ENCODE peak calls at places on chromosomes 16 and 17, in four cellular contexts. X is CD4-positive, CD25-positive, alpha-beta regulatory T cell; Q is NT2/D1; O is bronchial epithelial cell. C is an unnamed sample.
A peak's percentile ranks its signal among the peaks of the same experiment; 100 is the strongest.

GRCh38 chr17:38868095-38868967 is 1.5 kb upstream of the LASP1 start:
- DNase-seq in X (no peak), Q (no peak), O (peak; percentile 46), C (no peak)

GRCh38 chr16:87653234-87653633 is 50.9 kb downstream of the JPH3 start:
- DNase-seq in X (no peak), Q (no peak), O (peak; percentile 1), C (no peak)

GRCh38 chr16:30567991-30568638 is 3.4 kb downstream of the ZNF688 start:
- DNase-seq in X (peak; percentile 26), Q (no peak), O (peak; percentile 97), C (peak; percentile 84)

GRCh38 chr16:89408315-89408714 is 82.0 kb downstream of the ANKRD11 start:
- DNase-seq in X (no peak), Q (no peak), O (no peak), C (no peak)

GRCh38 chr17:44438634-44439033 is 49.2 kb upstream of the ITGA2B start:
- DNase-seq in X (no peak), Q (no peak), O (no peak), C (no peak)

GRCh38 chr16:87309912-87310485 is 7.2 kb downstream of the C16orf95 start:
- DNase-seq in X (no peak), Q (no peak), O (no peak), C (no peak)

GRCh38 chr16:59021751-59022150 is 287.6 kb upstream of the GOT2 start:
- DNase-seq in X (no peak), Q (no peak), O (no peak), C (no peak)

GRCh38 chr16:3120435-3120834 is 8.0 kb downstream of the ZNF205 start:
- DNase-seq in X (no peak), Q (no peak), O (no peak), C (no peak)

GRCh38 chr17:78351449-78352006 is 8.3 kb downstream of the SOCS3 start:
- DNase-seq in X (no peak), Q (no peak), O (peak; percentile 99), C (no peak)

GRCh38 chr17:7263071-7263800 is 958 bp upstream of the CLDN7 start:
- DNase-seq in X (no peak), Q (no peak), O (peak; percentile 32), C (no peak)

GRCh38 chr16:73956592-73957495 is 339.8 kb upstream of the PSMD7 start:
- DNase-seq in X (no peak), Q (peak; percentile 46), O (peak; percentile 43), C (no peak)

GRCh38 chr17:45384047-45384799 is 48.4 kb downstream of the ARHGAP27 start:
- DNase-seq in X (no peak), Q (no peak), O (no peak), C (no peak)

GRCh38 chr16:62280556-62280955 is 244.3 kb upstream of the CDH8 start:
- DNase-seq in X (no peak), Q (no peak), O (no peak), C (no peak)

GRCh38 chr17:52233632-52234031 is 75.1 kb upstream of the CA10 start:
- DNase-seq in X (no peak), Q (no peak), O (no peak), C (no peak)

GRCh38 chr16:81599034-81599744 is 154.6 kb downstream of the CMIP start:
- DNase-seq in X (no peak), Q (no peak), O (peak; percentile 67), C (no peak)

GRCh38 chr16:57709663-57710062 is 15.1 kb downstream of the DRC7 start:
- DNase-seq in X (no peak), Q (no peak), O (no peak), C (no peak)

GRCh38 chr16:81376880-81377279 is 62.1 kb downstream of the GAN start:
- DNase-seq in X (no peak), Q (no peak), O (peak; percentile 95), C (no peak)

GRCh38 chr17:34712481-34713195 is 133.3 kb downstream of the TMEM132E start:
- DNase-seq in X (no peak), Q (no peak), O (no peak), C (no peak)

GRCh38 chr16:75606507-75606906 is 16.6 kb downstream of the ADAT1 start:
- DNase-seq in X (no peak), Q (no peak), O (no peak), C (no peak)

GRCh38 chr17:58323420-58324408 is 4.9 kb downstream of the TSPOAP1 start:
- DNase-seq in X (no peak), Q (no peak), O (no peak), C (no peak)

GRCh38 chr17:82104797-82105416 is 6.9 kb upstream of the FASN start:
- DNase-seq in X (no peak), Q (no peak), O (no peak), C (no peak)

GRCh38 chr17:6577686-6578263 is 21.4 kb upstream of the PITPNM3 start:
- DNase-seq in X (no peak), Q (no peak), O (peak; percentile 87), C (no peak)

GRCh38 chr16:89331371-89332109 is 114.0 kb downstream of the ZNF778 start:
- DNase-seq in X (no peak), Q (no peak), O (no peak), C (no peak)

GRCh38 chr16:74742051-74742481 is 32.6 kb downstream of the FA2H start:
- DNase-seq in X (no peak), Q (no peak), O (peak; percentile 22), C (no peak)

GRCh38 chr17:37134050-37134449 is 185.3 kb downstream of the AATF start:
- DNase-seq in X (no peak), Q (no peak), O (no peak), C (no peak)

GRCh38 chr17:9937164-9937835 is 32.2 kb upstream of the RCVRN start:
- DNase-seq in X (no peak), Q (no peak), O (no peak), C (no peak)

GRCh38 chr17:48733632-48734327 is 5.2 kb upstream of the HOXB13 start:
- DNase-seq in X (no peak), Q (no peak), O (no peak), C (no peak)
- H3K27me3 ChIP-seq in X (peaks cover 61% of the 10 kb centered on the region), Q (peaks cover 99% of the 10 kb centered on the region), O (peaks cover 78% of the 10 kb centered on the region), C (peaks cover 24% of the 10 kb centered on the region)

GRCh38 chr17:42116705-42117396 is 4.3 kb downstream of the KAT2A start:
- DNase-seq in X (peak; percentile 73), Q (peak; percentile 51), O (peak; percentile 61), C (peak; percentile 62)
- H3K36me3 ChIP-seq in X (no peaks in the 10 kb centered on the region), Q (peaks cover 80% of the 10 kb centered on the region), O (peaks cover 31% of the 10 kb centered on the region), C (peaks cover 42% of the 10 kb centered on the region)

GRCh38 chr16:71426880-71427615 is 14.8 kb downstream of the TLE7 start:
- DNase-seq in X (no peak), Q (no peak), O (no peak), C (no peak)

GRCh38 chr16:71424626-71425025 is 17.2 kb downstream of the TLE7 start:
- DNase-seq in X (no peak), Q (no peak), O (no peak), C (no peak)

GRCh38 chr16:71425746-71426068 is 16.1 kb downstream of the TLE7 start:
- DNase-seq in X (no peak), Q (no peak), O (no peak), C (no peak)

GRCh38 chr16:71428385-71428784 is 13.5 kb downstream of the TLE7 start:
- DNase-seq in X (no peak), Q (no peak), O (no peak), C (no peak)

DNA sequence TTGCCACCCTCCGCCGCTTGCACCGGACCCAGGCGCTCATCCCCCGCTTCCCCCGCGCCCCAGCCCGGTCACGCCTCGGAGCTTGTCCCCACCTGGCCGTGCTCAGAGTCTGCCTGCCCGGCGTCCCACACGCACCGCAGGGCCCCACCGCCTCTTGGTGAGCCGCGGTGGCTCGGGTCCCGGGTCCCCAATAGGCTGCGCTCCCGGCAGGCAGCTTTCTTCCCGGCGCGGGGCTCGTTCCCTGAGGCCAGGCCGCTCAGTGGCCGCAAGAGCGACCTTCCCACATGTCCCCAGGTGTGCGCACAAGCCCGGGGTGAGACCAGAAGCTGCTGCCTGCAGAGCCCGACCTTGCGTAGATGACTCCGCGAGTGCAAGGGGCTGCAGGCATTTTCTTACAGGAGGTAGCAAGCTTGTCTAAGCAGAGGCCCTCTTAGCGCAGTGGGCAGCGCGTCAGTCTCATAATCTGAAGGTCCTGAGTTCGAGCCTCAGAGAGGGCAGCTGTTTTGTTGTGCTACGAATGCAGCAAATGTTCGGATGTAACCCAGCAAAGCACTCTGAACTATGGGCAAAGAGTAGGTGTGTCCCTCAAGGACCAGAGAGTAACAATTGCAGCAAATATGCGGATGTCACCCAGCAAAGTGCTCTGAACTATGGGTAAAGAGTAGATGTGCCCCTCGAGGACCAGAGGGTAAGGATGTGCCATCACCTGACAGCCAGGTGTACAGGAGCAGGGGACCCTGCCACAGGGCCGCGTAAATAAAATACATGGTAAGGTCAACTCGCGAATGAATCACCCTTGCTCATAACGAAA is 15.6 kb downstream of the TLE7 start:
- DNase-seq in X (peak; percentile 9), Q (peak; percentile 93), O (peak; percentile 95), C (no peak)
- H3K4me3 ChIP-seq in X (no peak overlapping the region), Q (peak overlapping the region; percentile 72), O (peak overlapping the region; percentile 35), C (no peak overlapping the region)

DNA sequence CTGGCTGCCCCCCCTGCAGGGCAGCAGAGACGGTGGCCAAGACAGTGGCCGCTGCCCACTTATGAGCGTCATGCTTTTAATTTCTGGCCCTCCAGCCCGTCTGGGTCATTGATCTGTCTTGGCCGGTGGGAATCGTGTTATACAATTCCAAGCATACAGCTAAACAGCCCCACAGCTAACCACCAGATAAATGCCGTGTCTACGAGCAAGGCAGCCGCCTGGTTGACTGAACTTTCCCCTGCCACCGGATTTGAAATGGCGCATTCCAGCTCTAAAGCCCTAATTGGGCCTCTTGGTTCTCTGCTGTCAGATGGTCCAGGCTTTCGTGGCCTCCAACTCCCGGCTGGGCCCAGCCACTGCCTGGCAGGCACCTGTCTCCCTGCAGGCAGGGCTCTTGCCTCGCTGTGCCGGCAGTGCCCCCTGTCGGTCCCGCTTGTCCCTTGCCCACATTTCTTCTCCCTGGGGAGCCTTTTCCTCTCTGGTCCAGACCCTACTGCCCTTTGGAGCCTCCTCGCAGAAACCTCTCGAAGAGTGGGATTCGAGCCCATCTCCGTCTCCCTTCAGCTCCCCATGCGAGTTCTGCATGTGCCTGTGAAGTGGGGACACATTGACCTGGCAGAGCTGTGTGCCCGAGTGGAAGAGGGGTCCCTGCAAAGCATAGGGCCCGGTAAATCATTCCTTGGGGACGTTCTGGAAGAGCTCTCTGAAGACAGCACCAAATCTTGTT is 1.8 kb upstream of the RBFOX3 start:
- DNase-seq in X (no peak), Q (peak; percentile 61), O (peak; percentile 1), C (peak; percentile 61)
- H3K27me3 ChIP-seq in X (peaks cover 3% of the 10 kb centered on the region), Q (peaks cover 76% of the 10 kb centered on the region), O (peaks cover 14% of the 10 kb centered on the region), C (no peaks in the 10 kb centered on the region)

GRCh38 chr16:22674832-22675191 is 139.2 kb upstream of the HS3ST2 start:
- DNase-seq in X (no peak), Q (no peak), O (no peak), C (no peak)

GRCh38 chr16:22671301-22672076 is 142.5 kb upstream of the HS3ST2 start:
- DNase-seq in X (no peak), Q (no peak), O (no peak), C (no peak)

GRCh38 chr16:22670551-22670970 is 143.4 kb upstream of the HS3ST2 start:
- DNase-seq in X (no peak), Q (peak; percentile 22), O (peak; percentile 18), C (no peak)

GRCh38 chr16:22673463-22673862 is 140.5 kb upstream of the HS3ST2 start:
- DNase-seq in X (no peak), Q (no peak), O (no peak), C (no peak)

GRCh38 chr16:22672830-22673210 is 141.1 kb upstream of the HS3ST2 start:
- DNase-seq in X (no peak), Q (no peak), O (no peak), C (no peak)
- H3K36me3 ChIP-seq in X (no peaks in the 10 kb centered on the region), Q (no peaks in the 10 kb centered on the region), O (no peaks in the 10 kb centered on the region), C (no peaks in the 10 kb centered on the region)

C was measured in naive thymus-derived CD4-positive, alpha-beta T cell.